ENCODE peak calls at places on chromosomes 1 and 21, in seven cellular contexts. One of them, this sample, is unnamed.

GRCh38 chr1:235127203-235127602 is 1.4 kb downstream of the TOMM20 start:
- DNase-seq in NCI-H748 treated with DMSO at 0.1 percent for 48 hours: no peak
- DNase-seq in A549: no peak
- DNase-seq in ELR: no peak
- DNase-seq in left ventricle myocardium inferior: no peak
- DNase-seq in CD8-positive, alpha-beta memory T cell: no peak
- DNase-seq in HCT116: no peak
- DNase-seq in this sample: no peak

GRCh38 chr1:165795894-165796293 is 27.2 kb upstream of the TMCO1 start:
- DNase-seq in HCT116: no peak
- DNase-seq in ELR: no peak
- DNase-seq in left ventricle myocardium inferior: no peak
- DNase-seq in CD8-positive, alpha-beta memory T cell: no peak
- DNase-seq in A549: no peak
- DNase-seq in NCI-H748 treated with DMSO at 0.1 percent for 48 hours: no peak
- DNase-seq in this sample: no peak

GRCh38 chr1:91891969-91892368 is 6.0 kb upstream of the TGFBR3 start:
- DNase-seq in ELR: peak; percentile 86
- DNase-seq in CD8-positive, alpha-beta memory T cell: peak; percentile 16
- DNase-seq in HCT116: no peak
- DNase-seq in A549: no peak
- DNase-seq in left ventricle myocardium inferior: no peak
- DNase-seq in NCI-H748 treated with DMSO at 0.1 percent for 48 hours: no peak
- DNase-seq in this sample: no peak

GRCh38 chr1:143691400-143691891 is 280.3 kb downstream of the FAM72C start:
- DNase-seq in A549: peak; percentile 50
- DNase-seq in CD8-positive, alpha-beta memory T cell: no peak
- DNase-seq in ELR: peak; percentile 69
- DNase-seq in HCT116: peak; percentile 22
- DNase-seq in left ventricle myocardium inferior: no peak
- DNase-seq in NCI-H748 treated with DMSO at 0.1 percent for 48 hours: no peak
- DNase-seq in this sample: no peak

GRCh38 chr1:22044690-22045420 is 7.7 kb upstream of the CDC42 start:
- DNase-seq in HCT116: no peak
- DNase-seq in CD8-positive, alpha-beta memory T cell: no peak
- DNase-seq in A549: no peak
- DNase-seq in left ventricle myocardium inferior: no peak
- DNase-seq in ELR: peak; percentile 74
- DNase-seq in NCI-H748 treated with DMSO at 0.1 percent for 48 hours: no peak
- DNase-seq in this sample: no peak

GRCh38 chr1:23013657-23014056 is 2.0 kb downstream of the TEX46 start:
- DNase-seq in ELR: no peak
- DNase-seq in NCI-H748 treated with DMSO at 0.1 percent for 48 hours: peak; percentile 47
- DNase-seq in left ventricle myocardium inferior: no peak
- DNase-seq in A549: no peak
- DNase-seq in HCT116: no peak
- DNase-seq in CD8-positive, alpha-beta memory T cell: no peak
- DNase-seq in this sample: no peak

GRCh38 chr1:55703726-55704363 is 488.7 kb upstream of the USP24 start:
- DNase-seq in A549: no peak
- DNase-seq in NCI-H748 treated with DMSO at 0.1 percent for 48 hours: no peak
- DNase-seq in ELR: no peak
- DNase-seq in left ventricle myocardium inferior: no peak
- DNase-seq in CD8-positive, alpha-beta memory T cell: no peak
- DNase-seq in HCT116: no peak
- DNase-seq in this sample: no peak

GRCh38 chr1:160400646-160401486 is 502 bp downstream of the VANGL2 start:
- DNase-seq in left ventricle myocardium inferior: no peak
- DNase-seq in NCI-H748 treated with DMSO at 0.1 percent for 48 hours: no peak
- DNase-seq in HCT116: no peak
- DNase-seq in A549: no peak
- DNase-seq in ELR: no peak
- DNase-seq in CD8-positive, alpha-beta memory T cell: no peak
- DNase-seq in this sample: no peak

GRCh38 chr1:38789498-38790169 is 69.9 kb downstream of the RRAGC start:
- DNase-seq in ELR: no peak
- DNase-seq in NCI-H748 treated with DMSO at 0.1 percent for 48 hours: peak; percentile 15
- DNase-seq in left ventricle myocardium inferior: no peak
- DNase-seq in A549: no peak
- DNase-seq in HCT116: no peak
- DNase-seq in CD8-positive, alpha-beta memory T cell: no peak
- DNase-seq in this sample: no peak

GRCh38 chr21:30638686-30639085 is 3.7 kb downstream of the KRTAP20-2 start:
- DNase-seq in left ventricle myocardium inferior: no peak
- DNase-seq in NCI-H748 treated with DMSO at 0.1 percent for 48 hours: no peak
- DNase-seq in CD8-positive, alpha-beta memory T cell: no peak
- DNase-seq in HCT116: no peak
- DNase-seq in A549: no peak
- DNase-seq in ELR: no peak
- DNase-seq in this sample: no peak

GRCh38 chr1:100626397-100626796 is 88.5 kb downstream of the GPR88 start:
- DNase-seq in HCT116: no peak
- DNase-seq in ELR: peak; percentile 51
- DNase-seq in CD8-positive, alpha-beta memory T cell: no peak
- DNase-seq in left ventricle myocardium inferior: no peak
- DNase-seq in A549: no peak
- DNase-seq in NCI-H748 treated with DMSO at 0.1 percent for 48 hours: no peak
- DNase-seq in this sample: no peak

GRCh38 chr1:220828211-220828553 is 41.5 kb downstream of the MTARC1 start:
- DNase-seq in ELR: no peak
- DNase-seq in NCI-H748 treated with DMSO at 0.1 percent for 48 hours: no peak
- DNase-seq in CD8-positive, alpha-beta memory T cell: no peak
- DNase-seq in left ventricle myocardium inferior: no peak
- DNase-seq in A549: no peak
- DNase-seq in HCT116: no peak
- DNase-seq in this sample: no peak

GRCh38 chr21:26070822-26071425 is 99.6 kb downstream of the APP start:
- DNase-seq in A549: no peak
- DNase-seq in left ventricle myocardium inferior: no peak
- DNase-seq in HCT116: no peak
- DNase-seq in ELR: peak; percentile 48
- DNase-seq in NCI-H748 treated with DMSO at 0.1 percent for 48 hours: peak; percentile 30
- DNase-seq in CD8-positive, alpha-beta memory T cell: no peak
- DNase-seq in this sample: no peak

GRCh38 chr1:12184008-12184681 is 17.4 kb downstream of the TNFRSF1B start:
- DNase-seq in left ventricle myocardium inferior: peak; percentile 86
- DNase-seq in A549: no peak
- DNase-seq in CD8-positive, alpha-beta memory T cell: no peak
- DNase-seq in HCT116: no peak
- DNase-seq in NCI-H748 treated with DMSO at 0.1 percent for 48 hours: no peak
- DNase-seq in ELR: peak; percentile 66
- DNase-seq in this sample: no peak

GRCh38 chr1:207336559-207337467 is 15.3 kb downstream of the CD55 start:
- DNase-seq in A549: peak; percentile 11
- DNase-seq in left ventricle myocardium inferior: no peak
- DNase-seq in CD8-positive, alpha-beta memory T cell: peak; percentile 75
- DNase-seq in NCI-H748 treated with DMSO at 0.1 percent for 48 hours: no peak
- DNase-seq in ELR: peak; percentile 33
- DNase-seq in HCT116: no peak
- DNase-seq in this sample: no peak

GRCh38 chr1:20551945-20552727 is at the start of gene FAM43B:
- DNase-seq in ELR: peak; percentile 23
- DNase-seq in CD8-positive, alpha-beta memory T cell: no peak
- DNase-seq in left ventricle myocardium inferior: peak; percentile 87
- DNase-seq in HCT116: no peak
- DNase-seq in A549: peak; percentile 77
- DNase-seq in NCI-H748 treated with DMSO at 0.1 percent for 48 hours: no peak
- DNase-seq in this sample: no peak

GRCh38 chr1:208198271-208198670 is 45.9 kb downstream of the PLXNA2 start:
- DNase-seq in A549: no peak
- DNase-seq in left ventricle myocardium inferior: no peak
- DNase-seq in ELR: no peak
- DNase-seq in HCT116: no peak
- DNase-seq in CD8-positive, alpha-beta memory T cell: no peak
- DNase-seq in NCI-H748 treated with DMSO at 0.1 percent for 48 hours: no peak
- DNase-seq in this sample: no peak

GRCh38 chr1:171252482-171252881 is 4.2 kb downstream of the FMO1 start:
- DNase-seq in HCT116: no peak
- DNase-seq in ELR: no peak
- DNase-seq in left ventricle myocardium inferior: no peak
- DNase-seq in A549: no peak
- DNase-seq in CD8-positive, alpha-beta memory T cell: no peak
- DNase-seq in NCI-H748 treated with DMSO at 0.1 percent for 48 hours: no peak
- DNase-seq in this sample: no peak

GRCh38 chr1:203282720-203283542 is 22.4 kb upstream of the BTG2 start:
- DNase-seq in ELR: no peak
- DNase-seq in left ventricle myocardium inferior: no peak
- DNase-seq in CD8-positive, alpha-beta memory T cell: no peak
- DNase-seq in A549: no peak
- DNase-seq in HCT116: no peak
- DNase-seq in NCI-H748 treated with DMSO at 0.1 percent for 48 hours: no peak
- DNase-seq in this sample: no peak

GRCh38 chr1:222627232-222627631 is 9.3 kb downstream of the MIA3 start:
- DNase-seq in ELR: peak; percentile 82
- DNase-seq in HCT116: no peak
- DNase-seq in A549: no peak
- DNase-seq in NCI-H748 treated with DMSO at 0.1 percent for 48 hours: no peak
- DNase-seq in CD8-positive, alpha-beta memory T cell: no peak
- DNase-seq in left ventricle myocardium inferior: no peak
- DNase-seq in this sample: no peak

GRCh38 chr1:41382531-41383090 is 21.4 kb downstream of the FOXO6 start:
- DNase-seq in NCI-H748 treated with DMSO at 0.1 percent for 48 hours: peak; percentile 94
- DNase-seq in A549: peak; percentile 86
- DNase-seq in HCT116: peak; percentile 22
- DNase-seq in left ventricle myocardium inferior: peak; percentile 54
- DNase-seq in ELR: peak; percentile 64
- DNase-seq in CD8-positive, alpha-beta memory T cell: no peak
- DNase-seq in this sample: no peak

GRCh38 chr1:246632584-246633168 is 66.4 kb downstream of the CNST start:
- DNase-seq in NCI-H748 treated with DMSO at 0.1 percent for 48 hours: no peak
- DNase-seq in CD8-positive, alpha-beta memory T cell: no peak
- DNase-seq in ELR: peak; percentile 92
- DNase-seq in HCT116: no peak
- DNase-seq in left ventricle myocardium inferior: no peak
- DNase-seq in A549: no peak
- DNase-seq in this sample: no peak

GRCh38 chr1:159916240-159917051 is 8.9 kb downstream of the TAGLN2 start:
- DNase-seq in ELR: peak; percentile 92
- DNase-seq in HCT116: no peak
- DNase-seq in NCI-H748 treated with DMSO at 0.1 percent for 48 hours: no peak
- DNase-seq in CD8-positive, alpha-beta memory T cell: no peak
- DNase-seq in A549: peak; percentile 94
- DNase-seq in left ventricle myocardium inferior: no peak
- DNase-seq in this sample: peak; percentile 85

GRCh38 chr1:231581859-231582258 is 44.7 kb upstream of the DISC1 start:
- DNase-seq in left ventricle myocardium inferior: no peak
- DNase-seq in A549: no peak
- DNase-seq in CD8-positive, alpha-beta memory T cell: no peak
- DNase-seq in NCI-H748 treated with DMSO at 0.1 percent for 48 hours: no peak
- DNase-seq in ELR: no peak
- DNase-seq in HCT116: no peak
- DNase-seq in this sample: no peak

GRCh38 chr1:183810172-183810571 is 5.3 kb downstream of the RGL1 start:
- DNase-seq in left ventricle myocardium inferior: no peak
- DNase-seq in CD8-positive, alpha-beta memory T cell: no peak
- DNase-seq in ELR: no peak
- DNase-seq in A549: no peak
- DNase-seq in HCT116: no peak
- DNase-seq in NCI-H748 treated with DMSO at 0.1 percent for 48 hours: no peak
- DNase-seq in this sample: no peak

GRCh38 chr1:41581216-41582003 is 96.9 kb upstream of the EDN2 start:
- DNase-seq in CD8-positive, alpha-beta memory T cell: no peak
- DNase-seq in NCI-H748 treated with DMSO at 0.1 percent for 48 hours: no peak
- DNase-seq in ELR: no peak
- DNase-seq in HCT116: no peak
- DNase-seq in left ventricle myocardium inferior: no peak
- DNase-seq in A549: no peak
- DNase-seq in this sample: no peak